ENCODE peak calls at places on chromosome 11, in ten cellular contexts. O is AG10803; Z is AG08395; K is activated CD4-positive, alpha-beta T cell treated with anti-CD3 and anti-CD28 coated beads, Interleukin-2, amount 50 U/mL, for 4 hours; S is left colon; B is RPMI8226; L is T-cell; H is stimulated activated CD4-positive, alpha-beta T cell treated with anti-CD3 and anti-CD28 coated beads, Interleukin-12 subunit alpha, Interleukin-12 subunit beta, amount 100 ng/mL, for 48 hours; I is LHCN-M2; U is activated naive CD4-positive, alpha-beta T cell treated with anti-CD3 and anti-CD28 coated beads, Interleukin-2, amount 10 ng/mL, durations not matched to agents 7 days and 5 days. G is an unnamed sample.
A peak's percentile ranks its signal among the peaks of the same experiment; 100 is the strongest.

GRCh38 chr11:10298342-10298741 is 4.3 kb upstream of the SBF2 start:
- DNase-seq in O (peak; percentile 85), Z (no peak), K (no peak), S (no peak), B (no peak), L (no peak), H (peak; percentile 39), I (peak; percentile 94), U (peak; percentile 68), G (no peak)

GRCh38 chr11:76371170-76371569 is 9.8 kb downstream of the THAP12 start:
- DNase-seq in O (peak; percentile 50), Z (peak; percentile 20), K (no peak), S (no peak), B (no peak), L (no peak), H (peak; percentile 47), I (peak; percentile 72), U (no peak), G (no peak)

GRCh38 chr11:69135420-69136363 is 20.0 kb upstream of the SMIM38 start:
- DNase-seq in O (no peak), Z (no peak), K (no peak), S (no peak), B (no peak), L (no peak), H (no peak), I (no peak), U (peak; percentile 8), G (no peak)

GRCh38 chr11:133414503-133414902 is 117.8 kb downstream of the OPCML start:
- DNase-seq in O (no peak), Z (no peak), K (no peak), S (no peak), B (no peak), L (no peak), H (no peak), I (no peak), U (no peak), G (no peak)

GRCh38 chr11:8735094-8735493 is 52.5 kb downstream of the RPL27A start:
- DNase-seq in O (no peak), Z (no peak), K (no peak), S (no peak), B (no peak), L (no peak), H (no peak), I (no peak), U (no peak), G (no peak)

GRCh38 chr11:60927600-60927999 is 3.3 kb downstream of the TMEM132A start:
- DNase-seq in O (no peak), Z (no peak), K (no peak), S (no peak), B (no peak), L (no peak), H (no peak), I (no peak), U (no peak), G (no peak)

GRCh38 chr11:35153280-35153679 is 14.3 kb downstream of the CD44 start:
- DNase-seq in O (no peak), Z (no peak), K (no peak), S (no peak), B (no peak), L (no peak), H (no peak), I (no peak), U (no peak), G (no peak)

GRCh38 chr11:126542621-126543020 is 187.1 kb downstream of the ST3GAL4 start:
- DNase-seq in O (peak; percentile 72), Z (no peak), K (no peak), S (no peak), B (no peak), L (no peak), H (no peak), I (no peak), U (no peak), G (no peak)

GRCh38 chr11:125489166-125489565 is 6.9 kb downstream of the FEZ1 start:
- DNase-seq in O (no peak), Z (no peak), K (no peak), S (no peak), B (peak; percentile 19), L (no peak), H (no peak), I (no peak), U (no peak), G (no peak)

GRCh38 chr11:32426192-32426591 is 9.1 kb downstream of the WT1 start:
- DNase-seq in O (no peak), Z (no peak), K (no peak), S (no peak), B (no peak), L (no peak), H (no peak), I (no peak), U (no peak), G (no peak)

GRCh38 chr11:75140269-75141138 is 10.4 kb upstream of the SLCO2B1 start:
- DNase-seq in O (peak; percentile 13), Z (peak; percentile 66), K (peak; percentile 76), S (no peak), B (peak; percentile 80), L (peak; percentile 73), H (peak; percentile 78), I (peak; percentile 24), U (peak; percentile 83), G (no peak)

GRCh38 chr11:45653277-45653676 is 12.1 kb downstream of the CHST1 start:
- DNase-seq in O (no peak), Z (no peak), K (no peak), S (no peak), B (no peak), L (no peak), H (no peak), I (no peak), U (no peak), G (no peak)

GRCh38 chr11:35166369-35167360 is 27.7 kb downstream of the CD44 start:
- DNase-seq in O (peak; percentile 94), Z (peak; percentile 89), K (no peak), S (no peak), B (no peak), L (peak; percentile 32), H (no peak), I (peak; percentile 93), U (peak; percentile 46), G (no peak)

GRCh38 chr11:73205666-73206343 is 12.3 kb upstream of the P2RY2 start:
- DNase-seq in O (no peak), Z (no peak), K (no peak), S (peak; percentile 20), B (no peak), L (no peak), H (no peak), I (peak; percentile 53), U (no peak), G (no peak)

GRCh38 chr11:128419012-128419767 is 168.2 kb downstream of the ETS1 start:
- DNase-seq in O (no peak), Z (no peak), K (no peak), S (no peak), B (no peak), L (no peak), H (no peak), I (no peak), U (no peak), G (no peak)

GRCh38 chr11:35364101-35364780 is 55.1 kb downstream of the SLC1A2 start:
- DNase-seq in O (peak; percentile 96), Z (peak; percentile 91), K (no peak), S (peak; percentile 51), B (no peak), L (no peak), H (no peak), I (peak; percentile 92), U (no peak), G (no peak)

GRCh38 chr11:117191680-117192400 is 7.3 kb upstream of the TAGLN start:
- DNase-seq in O (no peak), Z (no peak), K (no peak), S (no peak), B (no peak), L (no peak), H (no peak), I (no peak), U (no peak), G (no peak)

GRCh38 chr11:112318193-112318592 is 57.5 kb upstream of the PLET1 start:
- DNase-seq in O (peak; percentile 94), Z (peak; percentile 85), K (no peak), S (no peak), B (no peak), L (no peak), H (no peak), I (peak; percentile 98), U (no peak), G (no peak)

GRCh38 chr11:128763224-128763623 is 69.4 kb downstream of the FLI1 start:
- DNase-seq in O (peak; percentile 31), Z (no peak), K (no peak), S (no peak), B (no peak), L (no peak), H (no peak), I (no peak), U (no peak), G (no peak)

GRCh38 chr11:59145534-59145933 is 2.9 kb downstream of the FAM111A start:
- DNase-seq in O (peak; percentile 85), Z (peak; percentile 29), K (no peak), S (no peak), B (no peak), L (no peak), H (no peak), I (peak; percentile 69), U (no peak), G (no peak)

GRCh38 chr11:35750315-35750714 is 87.7 kb downstream of the TRIM44 start:
- DNase-seq in O (no peak), Z (no peak), K (no peak), S (no peak), B (no peak), L (no peak), H (no peak), I (no peak), U (no peak), G (no peak)

GRCh38 chr11:5624489-5625278 is at the start of gene TRIM34:
- DNase-seq in O (peak; percentile 62), Z (peak; percentile 87), K (peak; percentile 47), S (peak; percentile 70), B (peak; percentile 80), L (peak; percentile 21), H (peak; percentile 60), I (peak; percentile 70), U (peak; percentile 79), G (no peak)

GRCh38 chr11:113016905-113017304 is 55.7 kb downstream of the NCAM1 start:
- DNase-seq in O (no peak), Z (no peak), K (no peak), S (no peak), B (no peak), L (no peak), H (no peak), I (peak; percentile 33), U (no peak), G (no peak)

GRCh38 chr11:83971063-83971462 is 684.9 kb upstream of the CCDC90B start:
- DNase-seq in O (peak; percentile 7), Z (no peak), K (no peak), S (no peak), B (no peak), L (no peak), H (no peak), I (no peak), U (no peak), G (no peak)

GRCh38 chr11:117560786-117561530 is 233.3 kb downstream of the CEP164 start:
- DNase-seq in O (no peak), Z (no peak), K (no peak), S (no peak), B (no peak), L (no peak), H (no peak), I (no peak), U (no peak), G (no peak)

GRCh38 chr11:126345759-126346585 is 9.5 kb upstream of the ST3GAL4 start:
- DNase-seq in O (peak; percentile 78), Z (peak; percentile 67), K (no peak), S (no peak), B (no peak), L (no peak), H (no peak), I (no peak), U (no peak), G (no peak)

GRCh38 chr11:69292221-69292648 is 1.7 kb upstream of the MYEOV start:
- DNase-seq in O (peak; percentile 18), Z (no peak), K (peak; percentile 45), S (no peak), B (peak; percentile 47), L (peak; percentile 40), H (peak; percentile 50), I (no peak), U (peak; percentile 69), G (no peak)

GRCh38 chr11:44774131-44774530 is 47.4 kb downstream of the TSPAN18 start:
- DNase-seq in O (peak; percentile 68), Z (peak; percentile 45), K (no peak), S (peak; percentile 51), B (no peak), L (no peak), H (no peak), I (no peak), U (no peak), G (no peak)

G was measured in cerebellar nuclear complex.